ENCODE peak calls at places on chromosomes 16 and 17, in four cellular contexts. One of them, this sample, is unnamed.

GRCh38 chr17:68939195-68939594 is 16.0 kb downstream of the ABCA8 start:
- DNase-seq in fibroblast of villous mesenchyme: no peak
- DNase-seq in upper lobe of right lung: no peak
- DNase-seq in adrenal gland: no peak
- DNase-seq in this sample: no peak

GRCh38 chr16:10668322-10669045 is 26.2 kb downstream of the TEKT5 start:
- DNase-seq in upper lobe of right lung: no peak
- DNase-seq in fibroblast of villous mesenchyme: no peak
- DNase-seq in adrenal gland: no peak
- DNase-seq in this sample: peak

GRCh38 chr17:28999216-28999615 is 6.6 kb downstream of the SEZ6 start:
- DNase-seq in adrenal gland: no peak
- DNase-seq in upper lobe of right lung: no peak
- DNase-seq in fibroblast of villous mesenchyme: no peak
- DNase-seq in this sample: no peak

GRCh38 chr17:37476431-37477130 is 13.1 kb upstream of the DUSP14 start:
- DNase-seq in upper lobe of right lung: no peak
- DNase-seq in adrenal gland: no peak
- DNase-seq in fibroblast of villous mesenchyme: peak
- DNase-seq in this sample: peak

GRCh38 chr17:73834684-73835343 is 190.6 kb upstream of the SDK2 start:
- DNase-seq in upper lobe of right lung: no peak
- DNase-seq in fibroblast of villous mesenchyme: no peak
- DNase-seq in adrenal gland: no peak
- DNase-seq in this sample: no peak

GRCh38 chr17:42068979-42069378 is 18.6 kb upstream of the C17orf113 start:
- DNase-seq in adrenal gland: no peak
- DNase-seq in upper lobe of right lung: no peak
- DNase-seq in fibroblast of villous mesenchyme: no peak
- DNase-seq in this sample: no peak

GRCh38 chr17:75846701-75847594 is 2.7 kb upstream of the UNC13D start:
- DNase-seq in upper lobe of right lung: no peak
- DNase-seq in fibroblast of villous mesenchyme: no peak
- DNase-seq in adrenal gland: no peak
- DNase-seq in this sample: no peak

GRCh38 chr16:30355954-30356308 is 823 bp upstream of the CD2BP2 start:
- DNase-seq in upper lobe of right lung: no peak
- DNase-seq in fibroblast of villous mesenchyme: no peak
- DNase-seq in adrenal gland: no peak
- DNase-seq in this sample: no peak

GRCh38 chr17:80737106-80738019 is 192.7 kb downstream of the RPTOR start:
- DNase-seq in upper lobe of right lung: no peak
- DNase-seq in fibroblast of villous mesenchyme: no peak
- DNase-seq in adrenal gland: no peak
- DNase-seq in this sample: no peak

GRCh38 chr17:78890111-78890897 is 12.7 kb downstream of the CEP295NL start:
- DNase-seq in upper lobe of right lung: peak
- DNase-seq in fibroblast of villous mesenchyme: peak
- DNase-seq in adrenal gland: no peak
- DNase-seq in this sample: no peak

GRCh38 chr16:50079741-50080140 is 14.0 kb downstream of the HEATR3 start:
- DNase-seq in adrenal gland: no peak
- DNase-seq in fibroblast of villous mesenchyme: no peak
- DNase-seq in upper lobe of right lung: no peak
- DNase-seq in this sample: no peak

GRCh38 chr16:58458634-58459343 is 41.2 kb upstream of the NDRG4 start:
- DNase-seq in adrenal gland: no peak
- DNase-seq in fibroblast of villous mesenchyme: no peak
- DNase-seq in upper lobe of right lung: no peak
- DNase-seq in this sample: no peak

GRCh38 chr17:49618112-49618611 is 42.5 kb downstream of the NXPH3 start:
- DNase-seq in upper lobe of right lung: no peak
- DNase-seq in fibroblast of villous mesenchyme: peak
- DNase-seq in adrenal gland: no peak
- DNase-seq in this sample: peak

GRCh38 chr17:64009571-64010402 is 10.6 kb downstream of the ICAM2 start:
- DNase-seq in adrenal gland: no peak
- DNase-seq in fibroblast of villous mesenchyme: no peak
- DNase-seq in upper lobe of right lung: no peak
- DNase-seq in this sample: peak

GRCh38 chr17:82587234-82588086 is 60.8 kb downstream of the WDR45B start:
- DNase-seq in adrenal gland: no peak
- DNase-seq in fibroblast of villous mesenchyme: no peak
- DNase-seq in upper lobe of right lung: peak
- DNase-seq in this sample: no peak

GRCh38 chr17:34133350-34133749 is 121.7 kb upstream of the CCL2 start:
- DNase-seq in fibroblast of villous mesenchyme: no peak
- DNase-seq in upper lobe of right lung: no peak
- DNase-seq in adrenal gland: no peak
- DNase-seq in this sample: no peak

GRCh38 chr17:44217738-44218343 is 1.6 kb downstream of the UBTF start:
- DNase-seq in upper lobe of right lung: no peak
- DNase-seq in adrenal gland: no peak
- DNase-seq in fibroblast of villous mesenchyme: no peak
- DNase-seq in this sample: no peak

GRCh38 chr16:12781777-12782176 is 21.9 kb downstream of the CPPED1 start:
- DNase-seq in upper lobe of right lung: no peak
- DNase-seq in fibroblast of villous mesenchyme: no peak
- DNase-seq in adrenal gland: no peak
- DNase-seq in this sample: no peak

GRCh38 chr17:74892013-74892841 is 1.2 kb downstream of the FADS6 start:
- DNase-seq in fibroblast of villous mesenchyme: no peak
- DNase-seq in upper lobe of right lung: no peak
- DNase-seq in adrenal gland: no peak
- DNase-seq in this sample: no peak

GRCh38 chr16:79110242-79110641 is 490.3 kb downstream of the MAF start:
- DNase-seq in upper lobe of right lung: no peak
- DNase-seq in adrenal gland: no peak
- DNase-seq in fibroblast of villous mesenchyme: no peak
- DNase-seq in this sample: no peak

GRCh38 chr16:61590577-61590976 is 445.7 kb downstream of the CDH8 start:
- DNase-seq in upper lobe of right lung: no peak
- DNase-seq in adrenal gland: no peak
- DNase-seq in fibroblast of villous mesenchyme: no peak
- DNase-seq in this sample: no peak

GRCh38 chr17:82153295-82153691 is 55.3 kb upstream of the FASN start:
- DNase-seq in adrenal gland: no peak
- DNase-seq in fibroblast of villous mesenchyme: no peak
- DNase-seq in upper lobe of right lung: no peak
- DNase-seq in this sample: no peak

GRCh38 chr17:62109378-62109902 is 44.4 kb upstream of the MED13 start:
- DNase-seq in adrenal gland: peak
- DNase-seq in upper lobe of right lung: peak
- DNase-seq in fibroblast of villous mesenchyme: peak
- DNase-seq in this sample: peak

GRCh38 chr16:25838724-25839186 is 147.0 kb downstream of the HS3ST4 start:
- DNase-seq in fibroblast of villous mesenchyme: peak
- DNase-seq in upper lobe of right lung: no peak
- DNase-seq in adrenal gland: peak
- DNase-seq in this sample: peak

GRCh38 chr16:79261461-79261860 is 339.1 kb downstream of the MAF start:
- DNase-seq in fibroblast of villous mesenchyme: no peak
- DNase-seq in adrenal gland: peak
- DNase-seq in upper lobe of right lung: peak
- DNase-seq in this sample: no peak

GRCh38 chr17:18965530-18966236 is 13.7 kb downstream of the SLC5A10 start:
- DNase-seq in fibroblast of villous mesenchyme: no peak
- DNase-seq in adrenal gland: no peak
- DNase-seq in upper lobe of right lung: no peak
- DNase-seq in this sample: no peak

GRCh38 chr16:21121150-21121549 is 29.5 kb downstream of the DNAH3 start:
- DNase-seq in upper lobe of right lung: no peak
- DNase-seq in adrenal gland: no peak
- DNase-seq in fibroblast of villous mesenchyme: no peak
- DNase-seq in this sample: no peak

GRCh38 chr16:24318670-24319069 is 62.5 kb downstream of the CACNG3 start:
- DNase-seq in upper lobe of right lung: no peak
- DNase-seq in fibroblast of villous mesenchyme: no peak
- DNase-seq in adrenal gland: no peak
- DNase-seq in this sample: no peak

GRCh38 chr17:75610103-75610984 is 22.7 kb downstream of the MYO15B start:
- DNase-seq in upper lobe of right lung: no peak
- DNase-seq in fibroblast of villous mesenchyme: no peak
- DNase-seq in adrenal gland: no peak
- DNase-seq in this sample: no peak

GRCh38 chr17:66523378-66524174 is 221.2 kb downstream of the PRKCA start:
- DNase-seq in adrenal gland: no peak
- DNase-seq in upper lobe of right lung: no peak
- DNase-seq in fibroblast of villous mesenchyme: peak
- DNase-seq in this sample: peak

GRCh38 chr16:20129375-20129774 is 55.7 kb upstream of the GPR139 start:
- DNase-seq in adrenal gland: no peak
- DNase-seq in upper lobe of right lung: no peak
- DNase-seq in fibroblast of villous mesenchyme: no peak
- DNase-seq in this sample: no peak

GRCh38 chr16:62596101-62596500 is 559.9 kb upstream of the CDH8 start:
- DNase-seq in adrenal gland: no peak
- DNase-seq in fibroblast of villous mesenchyme: no peak
- DNase-seq in upper lobe of right lung: no peak
- DNase-seq in this sample: no peak

GRCh38 chr16:31404353-31405064 is 11.4 kb downstream of the ITGAD start:
- DNase-seq in adrenal gland: no peak
- DNase-seq in fibroblast of villous mesenchyme: peak
- DNase-seq in upper lobe of right lung: no peak
- DNase-seq in this sample: peak

GRCh38 chr17:73396429-73397277 is 84.9 kb upstream of the CDC42EP4 start:
- DNase-seq in upper lobe of right lung: no peak
- DNase-seq in adrenal gland: no peak
- DNase-seq in fibroblast of villous mesenchyme: no peak
- DNase-seq in this sample: no peak

GRCh38 chr16:47817048-47817447 is 338.7 kb downstream of the ABCC12 start:
- DNase-seq in adrenal gland: no peak
- DNase-seq in fibroblast of villous mesenchyme: no peak
- DNase-seq in upper lobe of right lung: no peak
- DNase-seq in this sample: no peak

GRCh38 chr17:13513039-13513405 is 88.7 kb downstream of the HS3ST3A1 start:
- DNase-seq in adrenal gland: no peak
- DNase-seq in upper lobe of right lung: no peak
- DNase-seq in fibroblast of villous mesenchyme: peak
- DNase-seq in this sample: peak

DNA sequence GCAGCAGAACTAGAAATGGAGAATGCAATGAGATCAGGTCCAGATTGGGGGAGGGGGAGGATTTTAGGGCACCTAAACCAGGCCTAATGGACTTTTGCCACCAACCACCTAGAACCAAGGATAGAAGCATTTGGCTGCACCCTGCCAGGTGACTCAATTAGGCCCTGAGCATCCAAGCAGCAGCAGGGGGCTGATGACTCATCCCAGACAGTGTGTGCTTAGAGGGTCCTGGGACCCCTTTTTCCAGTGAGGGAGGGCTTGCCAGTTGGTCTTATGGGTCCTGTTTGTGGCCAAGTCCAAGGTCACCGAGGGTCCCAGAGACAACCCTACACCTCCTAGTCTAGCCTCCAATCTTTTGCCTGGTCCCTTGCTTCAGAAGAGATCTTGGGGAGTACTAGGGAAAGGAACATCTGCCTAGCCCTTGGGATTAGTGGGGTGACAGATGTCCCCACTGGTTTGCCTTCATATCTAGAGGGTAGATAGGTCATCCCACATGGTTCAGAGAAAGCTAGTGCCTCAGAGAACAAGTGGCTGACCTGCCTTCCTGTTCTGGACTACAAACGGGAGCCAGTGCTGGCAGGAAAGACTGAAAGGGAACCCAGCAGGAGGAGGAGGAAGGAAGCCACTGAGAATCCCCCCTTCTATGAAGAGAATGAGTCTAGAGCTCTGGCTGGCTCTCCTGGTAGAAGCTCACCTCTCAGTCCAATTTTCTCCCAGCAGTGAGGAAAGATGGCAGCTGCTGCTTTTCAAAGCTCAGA is 1.6 kb upstream of the TBKBP1 start:
- DNase-seq in fibroblast of villous mesenchyme: no peak
- DNase-seq in upper lobe of right lung: no peak
- DNase-seq in adrenal gland: no peak
- DNase-seq in this sample: no peak
- H3K4me3 ChIP-seq in fibroblast of villous mesenchyme: no peak
- H3K4me3 ChIP-seq in upper lobe of right lung: no peak
- H3K4me3 ChIP-seq in adrenal gland: no peak
- H3K4me3 ChIP-seq in this sample: no peak

GRCh38 chr16:85463672-85464071 is 149.4 kb upstream of the GSE1 start:
- DNase-seq in fibroblast of villous mesenchyme: no peak
- DNase-seq in upper lobe of right lung: no peak
- DNase-seq in adrenal gland: no peak
- DNase-seq in this sample: no peak
- H3K4me3 ChIP-seq in fibroblast of villous mesenchyme: no peak
- H3K4me3 ChIP-seq in upper lobe of right lung: no peak
- H3K4me3 ChIP-seq in adrenal gland: no peak
- H3K4me3 ChIP-seq in this sample: no peak

GRCh38 chr17:10177131-10177920 is 21.1 kb downstream of the GAS7 start:
- DNase-seq in upper lobe of right lung: no peak
- DNase-seq in fibroblast of villous mesenchyme: no peak
- DNase-seq in adrenal gland: no peak
- DNase-seq in this sample: no peak
- H3K4me3 ChIP-seq in upper lobe of right lung: no peak
- H3K4me3 ChIP-seq in fibroblast of villous mesenchyme: no peak
- H3K4me3 ChIP-seq in adrenal gland: no peak
- H3K4me3 ChIP-seq in this sample: no peak

GRCh38 chr17:7440823-7441174 is 1.5 kb downstream of the FGF11 start:
- DNase-seq in upper lobe of right lung: no peak
- DNase-seq in fibroblast of villous mesenchyme: no peak
- DNase-seq in adrenal gland: peak
- DNase-seq in this sample: peak
- H3K4me3 ChIP-seq in upper lobe of right lung: no peak
- H3K4me3 ChIP-seq in fibroblast of villous mesenchyme: no peak
- H3K4me3 ChIP-seq in adrenal gland: peak
- H3K4me3 ChIP-seq in this sample: no peak

GRCh38 chr17:38558751-38559024 is 47.1 kb downstream of the SRCIN1 start:
- DNase-seq in fibroblast of villous mesenchyme: no peak
- DNase-seq in adrenal gland: no peak
- DNase-seq in upper lobe of right lung: no peak
- DNase-seq in this sample: no peak

GRCh38 chr17:38561416-38562214 is 44.1 kb downstream of the SRCIN1 start:
- DNase-seq in adrenal gland: no peak
- DNase-seq in fibroblast of villous mesenchyme: no peak
- DNase-seq in upper lobe of right lung: no peak
- DNase-seq in this sample: no peak

GRCh38 chr17:38560503-38561318 is 45.0 kb downstream of the SRCIN1 start:
- DNase-seq in adrenal gland: no peak
- DNase-seq in upper lobe of right lung: no peak
- DNase-seq in fibroblast of villous mesenchyme: peak
- DNase-seq in this sample: peak

GRCh38 chr17:38559025-38559879 is 46.5 kb downstream of the SRCIN1 start:
- DNase-seq in upper lobe of right lung: peak
- DNase-seq in fibroblast of villous mesenchyme: peak
- DNase-seq in adrenal gland: peak
- DNase-seq in this sample: peak

DNA sequence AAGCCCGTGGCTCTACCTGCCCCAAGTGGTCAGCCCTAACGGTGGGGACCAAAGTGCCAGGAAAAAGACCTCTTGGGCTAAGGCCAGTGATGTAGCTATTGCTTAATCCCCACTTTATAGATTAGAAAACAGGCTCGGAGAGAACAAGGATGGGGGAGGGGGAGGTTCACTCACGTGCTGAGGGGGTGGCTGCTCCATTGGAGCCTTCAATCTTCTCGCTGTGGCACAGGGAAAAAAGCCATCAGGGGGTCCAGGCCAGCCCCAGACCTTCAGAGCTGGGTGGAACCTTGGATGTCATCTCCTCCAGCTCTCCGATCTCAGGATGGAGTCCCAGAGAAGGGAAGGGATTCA is 45.9 kb downstream of the SRCIN1 start:
- DNase-seq in upper lobe of right lung: no peak
- DNase-seq in fibroblast of villous mesenchyme: no peak
- DNase-seq in adrenal gland: no peak
- DNase-seq in this sample: no peak
- H3K4me3 ChIP-seq in upper lobe of right lung: peak
- H3K4me3 ChIP-seq in fibroblast of villous mesenchyme: no peak
- H3K4me3 ChIP-seq in adrenal gland: no peak
- H3K4me3 ChIP-seq in this sample: no peak